ENCODE peak calls at places on chromosomes 4 and X, in six cellular contexts. Q is CD4-positive, alpha-beta memory T cell; W is SK-N-SH; T is upper lobe of left lung; K is IMR-90; V is adrenal gland. M is an unnamed sample.
A peak's percentile ranks its signal among the peaks of the same experiment; 100 is the strongest.

GRCh38 chr4:31183256-31183655 is 463.1 kb downstream of the PCDH7 start:
- DNase-seq in V (no peak), Q (no peak), W (no peak), K (no peak), T (no peak), M (no peak)

GRCh38 chrX:28625223-28625622 is 38.0 kb downstream of the IL1RAPL1 start:
- DNase-seq in Q (no peak), T (no peak), V (no peak), K (no peak), W (no peak), M (peak; percentile 40)

GRCh38 chr4:140149851-140150635 is 3.9 kb downstream of the MAML3 start:
- DNase-seq in W (peak; percentile 55), T (peak; percentile 90), V (peak; percentile 89), K (peak; percentile 61), Q (peak; percentile 81), M (peak; percentile 66)

GRCh38 chrX:10103023-10103422 is 53.8 kb upstream of the CLCN4 start:
- DNase-seq in K (peak; percentile 24), T (no peak), Q (no peak), V (no peak), W (no peak), M (no peak)

GRCh38 chr4:38867478-38868054 is at the start of gene FAM114A1:
- DNase-seq in T (peak; percentile 96), W (peak; percentile 94), Q (no peak), K (peak; percentile 80), V (peak; percentile 88), M (peak; percentile 92)

GRCh38 chr4:52577285-52577968 is 81.7 kb downstream of the USP46 start:
- DNase-seq in V (no peak), W (no peak), Q (no peak), T (no peak), K (peak; percentile 81), M (no peak)

GRCh38 chr4:80017125-80017854 is 55.7 kb downstream of the ANTXR2 start:
- DNase-seq in W (no peak), Q (peak; percentile 33), T (no peak), K (peak; percentile 96), V (no peak), M (no peak)

GRCh38 chr4:41613782-41614181 is 75.8 kb downstream of the LIMCH1 start:
- DNase-seq in T (no peak), W (no peak), K (no peak), V (no peak), Q (no peak), M (no peak)

GRCh38 chrX:10567136-10567535 is 53.2 kb downstream of the MID1 start:
- DNase-seq in K (no peak), V (no peak), T (peak; percentile 29), Q (no peak), W (no peak), M (no peak)

GRCh38 chr4:123619326-123619725 is 222.7 kb downstream of the SPRY1 start:
- DNase-seq in K (no peak), V (no peak), Q (no peak), W (no peak), T (no peak), M (no peak)
- H3K4me3 ChIP-seq in K (no peak overlapping the region), V (no peak overlapping the region), Q (no peak overlapping the region), W (no peak overlapping the region), T (no peak overlapping the region), M (no peak overlapping the region)

GRCh38 chrX:109926743-109927662 is 75.9 kb upstream of the TMEM164 start:
- DNase-seq in T (no peak), W (no peak), K (no peak), V (no peak), Q (no peak), M (no peak)
- H3K27me3 ChIP-seq in T (no peaks in the 10 kb centered on the region), W (no peaks in the 10 kb centered on the region), K (peaks cover 25% of the 10 kb centered on the region), V (peaks cover 12% of the 10 kb centered on the region), Q (no peaks in the 10 kb centered on the region), M (no peaks in the 10 kb centered on the region)

GRCh38 chr4:102824398-102824797 is 3.0 kb downstream of the UBE2D3 start:
- DNase-seq in T (no peak), W (no peak), K (peak; percentile 15), Q (no peak), V (no peak), M (no peak)
- H3K36me3 ChIP-seq in T (no peaks in the 10 kb centered on the region), W (peaks cover 48% of the 10 kb centered on the region), K (peaks cover 5% of the 10 kb centered on the region), Q (no peaks in the 10 kb centered on the region), V (no peaks in the 10 kb centered on the region), M (no peaks in the 10 kb centered on the region)

DNA sequence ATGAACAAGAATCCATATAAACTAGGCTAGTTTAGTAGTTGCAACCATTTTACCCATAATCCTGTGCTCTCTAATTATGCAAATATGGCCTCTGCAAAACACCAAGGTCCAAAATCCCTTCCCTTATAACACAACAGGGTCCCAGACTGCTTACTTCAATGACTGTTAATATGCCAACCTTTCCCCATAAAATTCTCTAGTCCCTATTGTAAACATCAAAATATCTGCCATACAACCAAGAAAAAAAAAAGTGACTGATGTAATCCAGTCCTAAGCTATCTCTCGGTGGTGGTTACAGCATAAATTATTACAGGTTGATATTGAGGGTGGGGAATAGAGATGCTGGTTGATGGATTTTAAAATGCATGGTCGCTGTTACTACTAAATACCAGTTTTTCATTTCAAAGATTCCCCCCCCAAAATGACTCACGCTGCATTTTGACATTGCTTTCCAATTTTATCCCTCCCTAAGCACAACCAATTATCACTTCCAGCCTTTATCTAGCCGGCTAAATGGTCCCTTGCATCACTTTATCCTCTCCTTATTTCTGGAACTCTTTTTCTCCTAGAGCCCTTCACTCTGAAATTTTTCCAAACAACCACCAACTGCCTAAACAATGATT is 44.8 kb downstream of the TSPAN5 start:
- DNase-seq in T (no peak), K (no peak), V (no peak), W (no peak), Q (no peak), M (no peak)
- H3K4me3 ChIP-seq in T (no peak overlapping the region), K (no peak overlapping the region), V (no peak overlapping the region), W (no peak overlapping the region), Q (no peak overlapping the region), M (no peak overlapping the region)

DNA sequence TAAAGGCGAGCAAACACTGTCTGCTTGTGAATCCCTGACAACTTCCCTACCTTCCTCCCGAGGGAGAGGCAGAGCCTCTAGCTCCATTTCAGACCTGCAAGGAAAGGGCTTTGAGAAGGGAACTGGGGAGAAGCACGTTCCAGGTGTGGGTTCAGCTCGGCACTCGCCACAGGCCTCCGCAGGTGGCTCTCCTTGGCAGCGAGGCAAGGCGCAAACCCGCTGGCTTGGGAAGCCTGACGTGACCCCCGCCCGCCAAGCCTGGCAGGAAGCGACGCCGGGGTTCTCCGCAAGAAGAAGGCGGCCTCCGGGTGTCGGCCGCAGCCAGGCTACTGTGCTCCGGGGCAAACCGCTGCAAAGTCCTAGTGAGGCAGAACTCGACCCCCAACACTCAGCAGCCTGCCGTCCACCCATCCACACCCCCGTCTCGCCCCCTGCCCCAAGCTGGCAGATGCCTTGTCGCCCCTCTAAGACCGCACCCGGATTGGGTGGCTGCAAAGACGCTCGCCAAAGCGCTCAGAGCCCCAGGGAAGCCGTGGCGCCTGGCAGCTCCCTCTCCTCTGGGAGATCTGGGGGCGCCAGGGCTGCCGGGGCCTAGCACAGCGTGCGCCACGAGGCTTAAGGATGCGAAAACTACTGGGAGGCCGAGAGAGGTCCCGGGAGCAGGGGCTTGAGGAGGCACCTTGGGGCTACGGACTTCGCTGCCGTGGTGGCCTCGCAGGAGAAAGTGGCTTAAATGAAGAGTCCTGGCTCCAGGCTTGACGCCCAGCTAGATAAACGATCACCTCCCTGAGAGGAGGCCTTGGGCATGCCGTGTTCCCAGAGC is 21.8 kb downstream of the NKX3-2 start:
- DNase-seq in V (no peak), K (no peak), T (peak; percentile 78), Q (no peak), W (peak; percentile 39), M (peak; percentile 79)
- H3K27me3 ChIP-seq in V (peaks cover 84% of the 10 kb centered on the region), K (peaks cover 61% of the 10 kb centered on the region), T (no peaks in the 10 kb centered on the region), Q (peaks cover 35% of the 10 kb centered on the region), W (peaks cover 60% of the 10 kb centered on the region), M (peaks cover 70% of the 10 kb centered on the region)

DNA sequence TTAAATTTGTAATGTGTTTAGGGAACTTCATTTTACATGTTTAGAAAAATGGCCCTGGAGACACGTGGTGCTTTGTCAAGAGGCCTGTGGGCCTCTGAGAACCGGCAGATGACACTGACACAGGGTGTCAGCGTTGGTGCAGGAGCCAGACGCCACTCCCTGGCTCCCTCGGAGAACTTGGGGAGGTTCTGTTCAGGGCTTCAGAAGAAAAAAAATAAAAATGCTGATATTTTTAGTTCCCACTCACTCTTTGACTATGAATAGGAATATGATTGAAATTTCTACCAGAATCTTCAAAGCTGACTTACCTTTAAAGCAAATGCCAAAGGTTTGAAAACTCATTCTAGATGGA is 190.9 kb upstream of the GATB start:
- DNase-seq in W (no peak), Q (no peak), V (no peak), K (no peak), T (no peak), M (no peak)
- H3K36me3 ChIP-seq in W (no peaks in the 10 kb centered on the region), Q (no peaks in the 10 kb centered on the region), V (no peaks in the 10 kb centered on the region), K (no peaks in the 10 kb centered on the region), T (no peaks in the 10 kb centered on the region), M (no peaks in the 10 kb centered on the region)

DNA sequence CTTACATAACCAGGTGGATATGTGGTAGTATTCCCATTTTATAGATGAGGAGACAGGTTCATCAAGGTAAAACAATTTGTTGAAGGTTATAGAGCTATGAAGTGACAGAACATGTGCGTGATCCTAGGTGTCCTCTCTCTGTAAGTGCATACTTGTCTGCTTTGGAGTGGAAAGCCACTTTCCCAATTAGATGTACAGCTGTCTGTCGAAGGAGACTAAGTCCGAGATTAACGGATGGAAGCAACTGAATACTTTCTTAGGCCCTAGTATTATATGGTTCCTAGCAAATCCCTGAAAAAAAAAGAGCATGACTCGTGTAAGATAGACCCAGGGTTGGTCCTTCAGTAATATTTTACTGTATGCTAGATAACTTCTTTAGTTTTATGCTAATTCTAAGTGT is 19.7 kb downstream of the TMEM131L start:
- DNase-seq in W (no peak), T (no peak), V (no peak), K (no peak), Q (no peak), M (no peak)
- H3K4me3 ChIP-seq in W (no peak overlapping the region), T (no peak overlapping the region), V (no peak overlapping the region), K (no peak overlapping the region), Q (no peak overlapping the region), M (no peak overlapping the region)

M was measured in H7.